ENCODE peak calls at places on chromosomes 13 and 19, in seven cellular contexts. B, K, U, V, Y, H and J are unnamed samples.

GRCh38 chr19:13835791-13836723 is 40.8 kb downstream of the ZSWIM4 start:
- DNase-seq in H (no peak), U (no peak), Y (no peak), K (peak; percentile 89), V (no peak), B (no peak), J (no peak)

GRCh38 chr13:25406377-25406776 is 34.6 kb downstream of the ATP8A2 start:
- DNase-seq in U (no peak), V (no peak), B (no peak), K (no peak), Y (no peak), H (peak; percentile 12), J (no peak)

GRCh38 chr13:36163809-36164308 is 32.7 kb upstream of the DCLK1 start:
- DNase-seq in H (no peak), K (peak; percentile 87), V (peak; percentile 76), U (no peak), Y (no peak), B (peak; percentile 89), J (no peak)

GRCh38 chr19:49879243-49879960 is 1.9 kb downstream of the TBC1D17 start:
- DNase-seq in Y (no peak), H (no peak), U (no peak), V (no peak), K (no peak), B (no peak), J (no peak)

GRCh38 chr13:33679658-33680012 is 138.3 kb upstream of the RFC3 start:
- DNase-seq in H (no peak), B (no peak), Y (no peak), V (no peak), K (no peak), U (no peak), J (no peak)

GRCh38 chr13:65454403-65454802 is 1775.7 kb downstream of the PCDH9 start:
- DNase-seq in K (no peak), U (no peak), H (no peak), V (no peak), Y (no peak), B (no peak), J (no peak)

GRCh38 chr13:35139591-35139990 is 197.5 kb downstream of the NBEA start:
- DNase-seq in K (no peak), U (no peak), Y (no peak), B (peak; percentile 66), V (no peak), H (no peak), J (no peak)

GRCh38 chr13:109199280-109199679 is 569.9 kb downstream of the MYO16 start:
- DNase-seq in Y (no peak), B (no peak), K (no peak), V (no peak), U (no peak), H (no peak), J (no peak)

GRCh38 chr19:55549500-55550320 is 4.4 kb upstream of the SBK3 start:
- DNase-seq in V (no peak), B (peak; percentile 79), K (no peak), U (no peak), Y (no peak), H (peak; percentile 56), J (no peak)

GRCh38 chr19:11017275-11018035 is 56.6 kb downstream of the SMARCA4 start:
- DNase-seq in H (no peak), Y (no peak), B (no peak), K (no peak), U (no peak), V (no peak), J (no peak)

GRCh38 chr19:11012507-11012906 is 51.7 kb downstream of the SMARCA4 start:
- DNase-seq in U (no peak), V (no peak), H (no peak), Y (no peak), B (no peak), K (no peak), J (no peak)

GRCh38 chr19:11013771-11014170 is 52.9 kb downstream of the SMARCA4 start:
- DNase-seq in H (no peak), Y (no peak), B (no peak), K (no peak), U (no peak), V (no peak), J (no peak)

GRCh38 chr19:11016591-11016990 is 55.8 kb downstream of the SMARCA4 start:
- DNase-seq in U (no peak), Y (no peak), V (no peak), K (no peak), H (no peak), B (no peak), J (no peak)

DNA sequence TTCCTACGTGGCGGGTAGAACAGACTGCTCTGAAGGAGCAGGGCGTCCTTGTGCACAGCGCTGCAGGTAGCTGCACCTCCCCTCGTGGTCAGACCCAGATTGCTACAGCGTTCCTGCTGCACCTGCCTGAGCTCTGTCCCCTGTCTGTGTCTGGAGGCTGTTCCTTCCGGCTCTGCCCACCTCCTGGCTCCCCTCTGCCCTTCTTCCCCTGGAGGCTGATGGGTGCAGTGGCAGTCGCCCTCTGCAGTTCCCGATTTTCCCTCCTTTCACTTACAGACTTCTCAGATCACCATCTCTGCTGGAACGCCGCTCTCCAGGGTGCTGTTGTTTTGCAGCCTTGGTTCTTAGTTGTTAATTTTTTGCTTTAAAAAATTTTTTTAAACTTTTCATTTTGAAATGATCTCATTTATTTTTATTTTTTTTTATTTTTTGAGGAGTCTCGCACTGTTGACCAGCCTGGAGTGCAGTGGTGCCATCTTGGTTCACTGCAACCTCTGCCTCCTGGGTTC is 53.6 kb downstream of the SMARCA4 start:
- DNase-seq in V (no peak), H (no peak), U (no peak), B (no peak), Y (no peak), K (no peak), J (no peak)
- TF ChIP-seq CTCF in V (no peak), H (no peak), U (no peak), B (no peak), Y (no peak), K (no peak), J (no peak)

GRCh38 chr19:44889830-44890365 is 1.2 kb upstream of the TOMM40 start:
- DNase-seq in U (no peak), H (no peak), K (no peak), B (no peak), Y (no peak), V (no peak), J (no peak)

GRCh38 chr19:44887648-44888047 is 3.4 kb upstream of the TOMM40 start:
- DNase-seq in Y (no peak), H (no peak), B (no peak), U (no peak), V (no peak), K (no peak), J (no peak)

GRCh38 chr19:44892932-44893331 is 1.9 kb downstream of the TOMM40 start:
- DNase-seq in V (no peak), Y (no peak), U (no peak), K (no peak), B (no peak), H (no peak), J (no peak)

GRCh38 chr19:44891016-44891882 is at the start of gene TOMM40:
- DNase-seq in V (peak; percentile 100), Y (peak; percentile 98), U (no peak), K (peak; percentile 100), H (peak; percentile 99), B (no peak), J (peak; percentile 98)

GRCh38 chr19:44890366-44891015 is 563 bp upstream of the TOMM40 start:
- DNase-seq in Y (peak; percentile 79), B (peak; percentile 100), U (peak; percentile 100), V (no peak), K (no peak), H (no peak), J (no peak)
- TF ChIP-seq CTCF in Y (no peak), B (no peak), U (no peak), V (no peak), K (no peak), H (no peak), J (no peak)

GRCh38 chr13:27592865-27593264 is 27.5 kb downstream of the LNX2 start:
- DNase-seq in K (no peak), V (no peak), U (no peak), B (no peak), Y (no peak), H (no peak), J (no peak)

GRCh38 chr13:27588405-27588804 is 31.9 kb downstream of the LNX2 start:
- DNase-seq in H (no peak), U (no peak), K (no peak), Y (no peak), B (no peak), V (no peak), J (no peak)

GRCh38 chr13:27583645-27584044 is 36.7 kb downstream of the LNX2 start:
- DNase-seq in H (no peak), B (peak; percentile 41), V (no peak), K (no peak), Y (no peak), U (no peak), J (no peak)

DNA sequence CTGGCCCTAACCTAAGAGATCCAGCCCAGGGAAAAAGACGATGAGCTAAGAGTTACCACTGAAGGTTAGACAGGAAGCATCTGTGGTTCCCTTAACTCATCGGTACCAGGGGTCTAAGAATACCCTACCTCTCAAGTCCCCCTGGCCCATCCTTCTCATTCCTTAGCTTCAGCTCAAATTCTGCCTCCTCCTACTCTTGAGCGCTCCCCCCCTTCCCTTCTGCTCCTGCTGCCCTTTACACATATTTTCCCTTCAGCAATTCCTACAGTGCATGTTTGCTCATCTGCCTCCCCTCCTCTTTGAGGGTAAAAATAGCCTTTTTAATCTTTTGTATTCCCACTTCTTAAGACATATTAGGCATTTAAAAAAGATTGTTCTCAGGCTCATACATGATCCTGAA is 33.2 kb downstream of the LNX2 start:
- DNase-seq in K (no peak), H (no peak), B (peak; percentile 33), U (no peak), Y (no peak), V (no peak), J (no peak)
- TF ChIP-seq CTCF in K (no peak), H (no peak), B (no peak), U (no peak), Y (no peak), V (no peak), J (no peak)

DNA sequence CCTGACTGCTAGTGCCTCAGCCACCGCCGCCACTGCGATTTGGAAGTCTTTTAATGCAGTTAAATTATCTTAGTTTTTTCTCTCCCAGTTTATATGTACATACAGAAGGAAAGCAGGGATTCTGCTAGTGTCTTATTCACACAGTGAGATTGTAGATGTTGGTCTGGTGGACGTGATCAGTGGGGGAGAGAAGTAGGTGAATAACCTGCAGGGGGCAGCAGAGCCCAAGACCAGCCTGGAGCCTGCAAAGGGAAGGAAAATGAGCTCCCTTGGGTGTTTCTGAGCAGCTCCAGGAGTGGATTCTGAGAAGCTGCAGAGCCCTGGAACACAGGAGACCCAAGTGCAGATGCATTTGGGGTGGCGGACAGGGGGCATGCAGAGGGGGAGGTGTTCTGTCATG is 26.3 kb downstream of the ZNF844 start:
- DNase-seq in Y (peak; percentile 69), B (peak; percentile 78), H (no peak), U (no peak), V (peak; percentile 69), K (peak; percentile 90), J (peak; percentile 80)
- TF ChIP-seq CTCF in Y (peak; percentile 58), B (peak; percentile 70), H (no peak), U (peak; percentile 40), V (peak; percentile 52), K (no peak), J (peak; percentile 64)

GRCh38 chr19:5547881-5548280 is 19.9 kb downstream of the TINCR start:
- DNase-seq in V (no peak), H (peak; percentile 32), B (peak; percentile 62), Y (peak; percentile 66), K (no peak), U (no peak), J (no peak)
- TF ChIP-seq CTCF in V (peak; percentile 23), H (peak; percentile 39), B (peak; percentile 70), Y (peak; percentile 98), K (no peak), U (peak; percentile 44), J (peak; percentile 20)